ENCODE peak calls at places on chromosomes 5 and 9, in eight cellular contexts. D, P, Q, A, Y, V, N and B are unnamed samples.

GRCh38 chr5:132681983-132682382 is 8.2 kb downstream of the IL4 start:
- DNase-seq in N (no peak), V (no peak), D (no peak), Q (no peak), P (no peak), A (no peak), Y (no peak), B (no peak)

GRCh38 chr5:132456553-132457361 is 33.8 kb downstream of the IRF1 start:
- DNase-seq in Y (no peak), Q (peak), P (no peak), N (peak), D (no peak), V (no peak), A (no peak), B (no peak)

GRCh38 chr5:107772418-107773310 is 101.9 kb upstream of the EFNA5 start:
- DNase-seq in N (no peak), Q (peak), A (no peak), D (no peak), P (peak), V (no peak), Y (peak), B (no peak)

GRCh38 chr9:757246-757881 is 84.1 kb upstream of the DMRT1 start:
- DNase-seq in V (no peak), D (peak), Y (peak), N (no peak), Q (peak), A (peak), P (peak), B (peak)

GRCh38 chr5:110258460-110258859 is 468.0 kb downstream of the TMEM232 start:
- DNase-seq in V (no peak), D (no peak), P (peak), N (no peak), A (no peak), Q (no peak), Y (no peak), B (no peak)

GRCh38 chr9:89387970-89388867 is 69.9 kb downstream of the SECISBP2 start:
- DNase-seq in P (peak), Q (peak), D (peak), A (no peak), N (peak), V (no peak), Y (no peak), B (no peak)

GRCh38 chr9:16371306-16371705 is 499.2 kb downstream of the BNC2 start:
- DNase-seq in Y (no peak), A (peak), Q (no peak), N (no peak), V (no peak), D (no peak), P (no peak), B (no peak)

GRCh38 chr5:35899805-35900204 is 38.6 kb downstream of the CAPSL start:
- DNase-seq in D (no peak), V (no peak), A (no peak), Y (no peak), Q (no peak), P (no peak), N (no peak), B (no peak)

GRCh38 chr5:158458086-158458485 is 599.1 kb upstream of the CLINT1 start:
- DNase-seq in V (no peak), A (no peak), Y (no peak), Q (no peak), P (no peak), N (no peak), D (no peak), B (no peak)

GRCh38 chr5:156051972-156052371 is 275.0 kb upstream of the SGCD start:
- DNase-seq in D (no peak), N (no peak), Q (no peak), Y (peak), V (no peak), P (no peak), A (peak), B (no peak)

GRCh38 chr5:38847549-38848341 is 1.9 kb downstream of the OSMR start:
- DNase-seq in V (no peak), P (no peak), N (no peak), A (no peak), D (no peak), Q (no peak), Y (peak), B (no peak)
- TF ChIP-seq CTCF in V (no peak), P (peak), N (no peak), A (no peak), D (no peak), Q (no peak), Y (no peak), B (no peak)

GRCh38 chr5:61357745-61358144 is 25.7 kb downstream of the ZSWIM6 start:
- DNase-seq in V (no peak), P (no peak), A (no peak), D (no peak), Q (no peak), N (no peak), Y (peak), B (no peak)

GRCh38 chr5:61366841-61367240 is 34.8 kb downstream of the ZSWIM6 start:
- DNase-seq in D (no peak), A (no peak), N (no peak), V (no peak), Y (no peak), Q (no peak), P (no peak), B (no peak)

GRCh38 chr5:61363715-61364114 is 31.7 kb downstream of the ZSWIM6 start:
- DNase-seq in Y (no peak), P (no peak), Q (no peak), V (no peak), A (no peak), D (no peak), N (no peak), B (no peak)

DNA sequence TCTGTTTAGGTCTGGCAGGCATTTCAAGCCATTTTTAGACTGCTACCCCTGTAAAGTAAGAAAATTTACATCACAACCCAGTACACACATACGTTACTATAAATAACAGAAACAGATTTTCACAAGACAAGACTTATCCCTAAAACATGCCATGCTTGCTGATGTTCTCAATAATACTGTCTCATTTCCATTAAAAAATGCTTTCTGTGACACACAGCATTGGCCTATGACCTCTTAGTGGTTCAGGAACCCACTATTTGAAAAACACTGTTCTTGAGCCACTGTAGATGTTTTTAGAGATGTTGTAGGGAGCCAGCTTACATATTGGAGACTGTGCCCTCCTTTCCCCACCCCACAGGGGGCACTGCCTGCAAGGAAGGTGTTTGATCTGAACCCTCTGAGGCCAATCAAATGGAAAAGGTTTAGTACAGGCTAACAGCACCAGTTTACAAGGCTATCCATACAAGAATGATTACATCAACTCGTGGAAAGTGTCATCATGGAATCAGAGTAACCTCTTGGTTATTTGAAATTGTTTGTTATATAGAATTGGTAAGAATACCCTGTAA is 30.8 kb downstream of the ZSWIM6 start:
- DNase-seq in D (no peak), Y (peak), N (no peak), P (no peak), Q (no peak), A (no peak), V (no peak), B (no peak)
- TF ChIP-seq CTCF in D (peak), Y (peak), N (no peak), P (peak), Q (peak), A (no peak), V (no peak), B (no peak)

DNA sequence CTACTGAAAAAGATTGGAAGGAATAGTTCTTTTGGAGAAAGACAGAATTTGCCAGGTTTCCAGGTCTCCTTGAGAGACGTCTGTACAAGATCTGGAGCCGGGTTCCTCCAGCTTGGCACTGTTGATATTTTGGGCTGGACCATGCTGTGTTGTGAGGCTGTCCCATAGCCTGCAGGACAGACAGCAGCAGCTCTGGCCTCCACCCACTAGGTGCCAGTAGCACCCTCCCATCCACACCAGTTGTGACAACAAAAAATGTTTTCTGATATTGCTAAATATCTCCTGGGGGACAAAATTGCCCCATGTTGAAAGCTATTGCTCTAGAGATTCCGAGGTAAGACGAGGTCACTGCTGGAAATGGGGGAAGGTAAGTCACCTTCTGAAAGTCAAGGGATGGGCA is 287.7 kb upstream of the DAP start:
- DNase-seq in N (no peak), Q (no peak), Y (no peak), A (no peak), D (no peak), P (no peak), V (no peak), B (no peak)
- TF ChIP-seq CTCF in N (no peak), Q (no peak), Y (peak), A (no peak), D (no peak), P (no peak), V (no peak), B (no peak)

GRCh38 chr5:1655496-1656270 is 131.9 kb upstream of the LPCAT1 start:
- DNase-seq in D (no peak), A (no peak), Q (no peak), P (no peak), N (no peak), Y (no peak), V (no peak), B (no peak)
- TF ChIP-seq CTCF in D (no peak), A (no peak), Q (no peak), P (no peak), N (no peak), Y (no peak), V (no peak), B (no peak)

GRCh38 chr9:135229701-135230385 is 142.4 kb downstream of the OLFM1 start:
- DNase-seq in P (no peak), Q (peak), N (no peak), D (no peak), A (no peak), Y (no peak), V (no peak), B (no peak)
- TF ChIP-seq CTCF in P (no peak), Q (no peak), N (no peak), D (no peak), A (no peak), Y (no peak), V (no peak), B (no peak)

DNA sequence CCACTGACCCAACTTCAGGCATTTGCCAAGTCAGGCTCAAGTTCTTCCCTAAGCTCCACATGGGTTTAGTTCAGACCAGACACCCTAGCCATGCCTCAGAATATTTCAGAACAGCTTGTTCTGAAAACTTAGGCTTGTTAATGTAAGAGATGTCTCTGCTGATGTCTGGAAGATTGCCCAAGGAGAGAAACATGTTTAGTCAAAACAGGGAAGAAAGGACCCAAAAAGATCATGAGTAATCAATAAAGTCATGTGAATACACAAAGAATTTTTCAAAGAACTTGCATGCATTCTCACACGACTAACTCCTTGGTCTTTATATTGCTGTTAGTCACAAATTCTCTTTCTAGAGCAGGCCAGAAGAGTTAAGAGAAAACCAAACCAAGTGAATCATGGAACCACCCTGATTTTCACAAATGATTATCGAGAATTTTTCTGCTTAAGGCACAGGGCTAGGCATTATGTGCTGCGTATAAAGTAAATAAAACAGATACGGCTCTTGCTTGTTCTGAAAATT is 158.1 kb upstream of the HMHB1 start:
- DNase-seq in Y (no peak), Q (no peak), V (no peak), N (no peak), D (no peak), A (no peak), P (peak), B (no peak)
- TF ChIP-seq CTCF in Y (no peak), Q (no peak), V (no peak), N (no peak), D (no peak), A (no peak), P (no peak), B (no peak)